ENCODE peak calls at places on chromosomes 11 and 22, in four cellular contexts. E is HFFc6, B is tibial nerve, C is sigmoid colon. H is an unnamed sample.

GRCh38 chr22:45053571-45053970 is 43.8 kb upstream of the PHF21B start:
- DNase-seq in E (no peak), B (no peak), C (no peak), H (no peak)

GRCh38 chr22:20807315-20807752 is 33.4 kb downstream of the SERPIND1 start:
- DNase-seq in E (peak), B (no peak), C (no peak), H (peak)

GRCh38 chr11:119382101-119382500 is 611 bp upstream of the USP2 start:
- DNase-seq in E (no peak), B (no peak), C (no peak), H (no peak)

GRCh38 chr11:10379022-10379421 is 74.1 kb downstream of the ADM start:
- DNase-seq in E (peak), B (peak), C (no peak), H (no peak)

GRCh38 chr11:39630365-39630764 is 1829.1 kb downstream of the LRRC4C start:
- DNase-seq in E (no peak), B (no peak), C (no peak), H (no peak)

GRCh38 chr11:58524232-58525036 is 16.5 kb upstream of the OR5B21 start:
- DNase-seq in E (peak), B (peak), C (peak), H (peak)

GRCh38 chr11:100004541-100004940 is 682.5 kb upstream of the ARHGAP42 start:
- DNase-seq in E (no peak), B (no peak), C (no peak), H (peak)

GRCh38 chr22:46538816-46539163 is 1.4 kb upstream of the CELSR1 start:
- DNase-seq in E (peak), B (no peak), C (no peak), H (no peak)

GRCh38 chr11:104678408-104678807 is 219.9 kb downstream of the CASP12 start:
- DNase-seq in E (no peak), B (no peak), C (no peak), H (peak)

GRCh38 chr11:19557720-19558140 is 154.9 kb upstream of the NAV2 start:
- DNase-seq in E (peak), B (peak), C (peak), H (peak)

GRCh38 chr11:66150140-66150539 is 80.1 kb downstream of the PACS1 start:
- DNase-seq in E (no peak), B (no peak), C (no peak), H (no peak)

GRCh38 chr11:131038597-131038996 is 122.3 kb upstream of the SNX19 start:
- DNase-seq in E (peak), B (no peak), C (no peak), H (peak)

GRCh38 chr11:47229161-47229560 is 14.4 kb downstream of the DDB2 start:
- DNase-seq in E (no peak), B (no peak), C (no peak), H (no peak)

GRCh38 chr22:48975252-48975780 is 852.4 kb downstream of the BRD1 start:
- DNase-seq in E (no peak), B (no peak), C (no peak), H (no peak)

GRCh38 chr11:13354335-13354734 is 76.7 kb downstream of the BMAL1 start:
- DNase-seq in E (peak), B (no peak), C (no peak), H (no peak)

GRCh38 chr22:28009272-28009827 is 90.3 kb upstream of the PITPNB start:
- DNase-seq in E (peak), B (peak), C (peak), H (peak)

GRCh38 chr22:44461083-44461375 is 37.0 kb downstream of the RTL6 start:
- DNase-seq in E (no peak), B (no peak), C (no peak), H (no peak)

GRCh38 chr11:70282012-70282411 is 11.5 kb downstream of the PPFIA1 start:
- DNase-seq in E (no peak), B (no peak), C (no peak), H (no peak)

GRCh38 chr11:126061707-126062678 is 673 bp downstream of the CDON start:
- DNase-seq in E (no peak), B (no peak), C (peak), H (peak)

GRCh38 chr22:46484156-46484860 is 53.1 kb downstream of the CELSR1 start:
- DNase-seq in E (no peak), B (no peak), C (no peak), H (no peak)

GRCh38 chr11:43486141-43486540 is 127.4 kb downstream of the TTC17 start:
- DNase-seq in E (peak), B (no peak), C (no peak), H (no peak)

GRCh38 chr11:7572001-7572712 is 58.4 kb downstream of the PPFIBP2 start:
- DNase-seq in E (no peak), B (no peak), C (no peak), H (no peak)

GRCh38 chr11:109432105-109432504 is 10.1 kb downstream of the C11orf87 start:
- DNase-seq in E (peak), B (no peak), C (no peak), H (no peak)

GRCh38 chr11:3164138-3164539 is 971 bp downstream of the OSBPL5 start:
- DNase-seq in E (no peak), B (no peak), C (peak), H (no peak)

GRCh38 chr11:116605543-116605942 is 167.2 kb downstream of the BUD13 start:
- DNase-seq in E (no peak), B (no peak), C (peak), H (peak)

GRCh38 chr11:63020671-63021255 is 5.1 kb upstream of the SLC22A8 start:
- DNase-seq in E (no peak), B (no peak), C (no peak), H (no peak)

GRCh38 chr11:59158206-59159068 is 13.5 kb upstream of the DTX4 start:
- DNase-seq in E (peak), B (peak), C (no peak), H (no peak)

GRCh38 chr11:109696191-109696897 is 274.4 kb downstream of the C11orf87 start:
- DNase-seq in E (peak), B (no peak), C (no peak), H (peak)

GRCh38 chr11:64094463-64095223 is 58.9 kb downstream of the FLRT1 start:
- DNase-seq in E (peak), B (no peak), C (peak), H (peak)

GRCh38 chr11:11770274-11770673 is 71.5 kb upstream of the USP47 start:
- DNase-seq in E (no peak), B (no peak), C (no peak), H (no peak)

GRCh38 chr11:65434057-65434666 is 11.6 kb downstream of the NEAT1 start:
- DNase-seq in E (peak), B (no peak), C (peak), H (peak)

GRCh38 chr11:114078423-114078822 is 18.9 kb downstream of the ZBTB16 start:
- DNase-seq in E (no peak), B (no peak), C (peak), H (no peak)

GRCh38 chr11:103370076-103370475 is 260.9 kb downstream of the DYNC2H1 start:
- DNase-seq in E (no peak), B (no peak), C (no peak), H (no peak)

GRCh38 chr11:74634537-74634936 is 42.2 kb downstream of the POLD3 start:
- DNase-seq in E (peak), B (no peak), C (no peak), H (peak)

GRCh38 chr11:64877390-64878222 is 815 bp downstream of the EHD1 start:
- DNase-seq in E (no peak), B (no peak), C (no peak), H (no peak)

GRCh38 chr11:81888391-81888790 is 845.3 kb downstream of the FAM181B start:
- DNase-seq in E (no peak), B (no peak), C (no peak), H (peak)
- TF ChIP-seq CTCF in E (no peak), B (no peak), C (no peak), H (no peak)

GRCh38 chr11:1454576-1454975 is 32.0 kb downstream of the MOB2 start:
- DNase-seq in E (no peak), B (no peak), C (no peak), H (no peak)

GRCh38 chr11:1452744-1453143 is 33.8 kb downstream of the MOB2 start:
- DNase-seq in E (no peak), B (no peak), C (no peak), H (no peak)

GRCh38 chr11:1455032-1455762 is 31.4 kb downstream of the MOB2 start:
- DNase-seq in E (no peak), B (no peak), C (no peak), H (no peak)

GRCh38 chr11:1451781-1452470 is 34.7 kb downstream of the MOB2 start:
- DNase-seq in E (no peak), B (no peak), C (no peak), H (no peak)

DNA sequence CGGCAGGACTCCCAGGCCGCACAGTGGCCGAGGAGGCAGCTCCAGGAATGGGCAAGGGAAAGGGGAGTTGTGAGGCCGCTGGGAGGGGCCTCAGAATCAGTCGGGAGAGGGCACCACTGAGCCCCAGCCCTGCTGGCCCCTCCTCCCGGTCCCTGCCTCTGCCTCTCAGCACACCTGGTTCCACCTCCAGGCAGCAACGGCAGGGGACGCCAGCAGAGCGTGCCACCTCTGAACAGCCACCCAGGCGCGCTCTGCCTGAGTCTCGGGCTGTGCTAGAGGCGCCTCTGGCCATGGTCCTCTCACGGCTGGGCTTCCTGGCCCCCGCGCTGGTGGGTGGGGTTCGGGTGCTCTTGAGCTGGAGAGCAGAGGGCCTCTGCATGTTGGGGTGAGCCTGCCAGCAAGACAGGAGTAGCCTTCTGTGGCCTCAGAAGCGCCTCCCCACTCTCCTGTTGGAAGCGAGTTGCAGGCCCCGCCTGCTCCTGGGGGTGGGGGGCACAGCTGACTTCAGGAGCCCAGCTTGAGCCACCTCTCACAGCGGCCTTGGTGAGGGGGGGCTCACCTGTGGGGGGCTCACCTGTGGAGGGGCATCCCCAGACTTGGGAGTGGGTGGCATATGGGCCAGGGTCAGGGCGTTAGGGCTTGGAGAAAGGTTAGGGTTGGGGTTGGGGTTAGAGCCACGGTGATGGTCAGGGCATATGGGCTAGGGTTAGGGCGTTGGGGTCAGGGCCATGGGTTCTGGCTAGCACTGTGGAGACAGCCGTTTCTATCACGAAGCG is 32.8 kb downstream of the MOB2 start:
- DNase-seq in E (no peak), B (no peak), C (peak), H (no peak)
- TF ChIP-seq CTCF in E (peak), B (no peak), C (peak), H (peak)

GRCh38 chr11:128095459-128096096 is 491.8 kb downstream of the ETS1 start:
- DNase-seq in E (peak), B (no peak), C (no peak), H (peak)
- TF ChIP-seq CTCF in E (peak), B (no peak), C (no peak), H (peak)

GRCh38 chr11:94563176-94563847 is 3.9 kb upstream of the PIWIL4 start:
- DNase-seq in E (peak), B (no peak), C (no peak), H (peak)
- TF ChIP-seq CTCF in E (peak), B (no peak), C (peak), H (peak)

DNA sequence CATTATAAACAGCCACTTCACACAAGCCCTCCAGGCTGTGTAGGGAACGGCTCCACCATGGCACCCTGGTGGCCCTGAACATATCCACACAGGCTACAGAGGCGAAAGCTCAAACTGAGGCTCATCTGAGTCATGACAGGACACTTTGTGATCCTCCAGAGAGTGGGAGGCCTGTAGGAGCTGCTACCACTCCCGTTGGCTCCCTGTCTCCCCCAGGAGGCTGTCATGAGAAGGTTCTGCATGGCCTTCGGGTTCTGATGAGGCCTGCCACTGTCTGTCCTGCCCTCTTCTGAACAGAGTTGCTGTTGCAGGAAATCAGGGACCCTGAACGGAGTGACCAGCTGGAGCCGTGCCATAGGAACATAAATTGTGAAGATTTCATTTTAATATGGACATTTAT is 23.8 kb upstream of the ALDH3B2 start:
- DNase-seq in E (peak), B (no peak), C (no peak), H (no peak)
- TF ChIP-seq CTCF in E (peak), B (no peak), C (no peak), H (peak)